ENCODE peak calls at places on chromosomes 4 and X, in seven cellular contexts. K is RCC 7860, G is Daoy, W is H4, L is pons, J is anterior cingulate cortex, Z is EH. S is an unnamed sample.

GRCh38 chr4:127708985-127709384 is 21.2 kb upstream of the SLC25A31 start:
- DNase-seq in J (no peak), K (peak; percentile 66), Z (peak; percentile 73), G (peak; percentile 27), L (no peak), W (peak; percentile 10), S (peak; percentile 89)

GRCh38 chr4:16122784-16123183 is 39.0 kb upstream of the PROM1 start:
- DNase-seq in K (no peak), Z (no peak), W (no peak), J (no peak), G (no peak), L (no peak), S (no peak)

GRCh38 chr4:74444891-74445642 is at the start of gene AREG:
- DNase-seq in L (peak; percentile 40), G (peak; percentile 50), K (peak; percentile 37), J (no peak), Z (peak; percentile 60), W (peak; percentile 29), S (peak; percentile 62)

GRCh38 chr4:182536221-182536620 is 293.0 kb downstream of the TENM3 start:
- DNase-seq in K (no peak), W (no peak), L (peak; percentile 15), G (no peak), J (no peak), Z (no peak), S (peak; percentile 25)

GRCh38 chr4:5066101-5066500 is 14.8 kb downstream of the STK32B start:
- DNase-seq in G (no peak), L (no peak), W (no peak), Z (no peak), J (no peak), K (no peak), S (no peak)

GRCh38 chrX:28625223-28625622 is 38.0 kb downstream of the IL1RAPL1 start:
- DNase-seq in W (no peak), Z (no peak), L (no peak), K (no peak), G (no peak), J (no peak), S (no peak)

GRCh38 chr4:43999669-44000068 is 448.9 kb downstream of the KCTD8 start:
- DNase-seq in L (no peak), G (no peak), K (no peak), W (no peak), Z (no peak), J (no peak), S (no peak)

GRCh38 chr4:125303821-125304220 is 10.9 kb upstream of the FAT4 start:
- DNase-seq in K (no peak), L (no peak), W (peak; percentile 10), G (no peak), Z (no peak), J (no peak), S (no peak)

GRCh38 chr4:28724239-28724638 is 1863.6 kb downstream of the STIM2 start:
- DNase-seq in K (no peak), G (no peak), Z (no peak), L (no peak), W (no peak), J (no peak), S (no peak)

GRCh38 chr4:148776944-148777343 is 334.7 kb upstream of the NR3C2 start:
- DNase-seq in K (peak; percentile 58), J (no peak), L (no peak), Z (peak; percentile 7), G (no peak), W (no peak), S (peak; percentile 85)

GRCh38 chr4:125704726-125705125 is 390.0 kb downstream of the FAT4 start:
- DNase-seq in J (no peak), L (no peak), G (no peak), W (no peak), Z (peak; percentile 55), K (peak; percentile 40), S (peak; percentile 20)

GRCh38 chr4:41339812-41340809 is 83.4 kb downstream of the UCHL1 start:
- DNase-seq in G (peak; percentile 50), Z (peak; percentile 95), J (peak; percentile 37), L (peak; percentile 96), W (peak; percentile 45), K (no peak), S (peak; percentile 88)

GRCh38 chrX:119041175-119041574 is 31.6 kb upstream of the CT47C1 start:
- DNase-seq in J (no peak), Z (peak; percentile 87), G (peak; percentile 73), W (peak; percentile 31), L (no peak), K (peak; percentile 68), S (peak; percentile 34)